ENCODE peak calls at places on chromosome 6, in nine cellular contexts. G, W, M, K, Y, J, S, L and P are unnamed samples.

GRCh38 chr6:105981002-105981887 is 104.9 kb upstream of the PRDM1 start:
- DNase-seq in G (no peak), W (no peak), M (no peak), K (no peak), Y (no peak), J (no peak), S (no peak), L (no peak), P (no peak)

GRCh38 chr6:73481969-73482368 is 20.4 kb downstream of the MTO1 start:
- DNase-seq in G (no peak), W (no peak), M (no peak), K (no peak), Y (no peak), J (no peak), S (no peak), L (no peak), P (no peak)

GRCh38 chr6:145733770-145734169 is 1.6 kb downstream of the EPM2A start:
- DNase-seq in G (no peak), W (no peak), M (peak), K (peak), Y (no peak), J (no peak), S (no peak), L (peak), P (no peak)

GRCh38 chr6:35294308-35294945 is 3.2 kb upstream of the DEF6 start:
- DNase-seq in G (no peak), W (peak), M (peak), K (peak), Y (peak), J (no peak), S (no peak), L (peak), P (peak)

GRCh38 chr6:132285004-132285780 is 116.1 kb downstream of the MOXD1 start:
- DNase-seq in G (no peak), W (no peak), M (no peak), K (no peak), Y (no peak), J (no peak), S (no peak), L (no peak), P (no peak)

GRCh38 chr6:112579601-112580000 is 232.5 kb downstream of the RFPL4B start:
- DNase-seq in G (no peak), W (no peak), M (no peak), K (peak), Y (no peak), J (no peak), S (no peak), L (no peak), P (no peak)

GRCh38 chr6:39881851-39882566 is 52.3 kb downstream of the MOCS1 start:
- DNase-seq in G (no peak), W (no peak), M (no peak), K (peak), Y (peak), J (peak), S (no peak), L (no peak), P (no peak)

GRCh38 chr6:3857822-3858221 is 8.6 kb downstream of the FAM50B start:
- DNase-seq in G (no peak), W (no peak), M (no peak), K (no peak), Y (no peak), J (no peak), S (no peak), L (no peak), P (no peak)

GRCh38 chr6:160788806-160789205 is 86.8 kb downstream of the PLG start:
- DNase-seq in G (no peak), W (no peak), M (no peak), K (no peak), Y (no peak), J (no peak), S (no peak), L (no peak), P (no peak)